ENCODE peak calls at places on chromosomes 11 and 22, in six cellular contexts. Y is neuronal stem cell, Z is trophoblast cell, G is mesendoderm, E is H1, X is H9. Q is an unnamed sample.

GRCh38 chr22:47564651-47565050 is 802.2 kb downstream of the TBC1D22A start:
- DNase-seq in E (no peak), G (no peak), Z (no peak), X (no peak), Y (no peak), Q (no peak)

GRCh38 chr11:61907282-61907681 is 10.1 kb downstream of the RAB3IL1 start:
- DNase-seq in Y (no peak), E (no peak), X (no peak), Z (no peak), G (no peak), Q (no peak)

GRCh38 chr11:124674168-124674517 is 439 bp downstream of the SPA17 start:
- DNase-seq in G (no peak), Z (no peak), X (no peak), E (no peak), Y (no peak), Q (no peak)

GRCh38 chr11:36243641-36244040 is 45.6 kb downstream of the COMMD9 start:
- DNase-seq in Z (no peak), G (peak; percentile 53), X (no peak), Y (no peak), E (no peak), Q (no peak)

GRCh38 chr11:65571940-65572339 is 398 bp upstream of the FAM89B start:
- DNase-seq in E (no peak), G (peak; percentile 91), Z (peak; percentile 70), X (peak; percentile 82), Y (no peak), Q (peak; percentile 73)

GRCh38 chr11:26137651-26138050 is 194.3 kb upstream of the ANO3 start:
- DNase-seq in Z (no peak), E (no peak), Y (no peak), X (no peak), G (no peak), Q (no peak)

GRCh38 chr11:76768091-76769047 is 14.8 kb upstream of the TSKU start:
- DNase-seq in G (peak; percentile 87), Y (no peak), Z (no peak), E (no peak), X (no peak), Q (peak; percentile 42)

GRCh38 chr11:7677071-7677470 is 3.8 kb upstream of the CYB5R2 start:
- DNase-seq in E (no peak), Y (no peak), Z (peak; percentile 80), X (no peak), G (peak; percentile 68), Q (peak; percentile 38)

GRCh38 chr11:115080923-115081322 is 402.6 kb downstream of the NXPE2 start:
- DNase-seq in Y (no peak), E (no peak), Z (no peak), G (no peak), X (no peak), Q (no peak)

GRCh38 chr11:25349537-25349936 is 852.7 kb downstream of the LUZP2 start:
- DNase-seq in E (no peak), Y (no peak), G (peak; percentile 28), X (no peak), Z (no peak), Q (no peak)

GRCh38 chr11:35514481-35514880 is 10.9 kb downstream of the PAMR1 start:
- DNase-seq in Y (no peak), X (no peak), G (no peak), Z (no peak), E (no peak), Q (no peak)

GRCh38 chr22:39176067-39176621 is 23.7 kb upstream of the CBX7 start:
- DNase-seq in E (peak; percentile 84), X (peak; percentile 88), G (peak; percentile 90), Z (peak; percentile 77), Y (peak; percentile 69), Q (peak; percentile 80)

GRCh38 chr11:65586676-65587075 is 8.9 kb downstream of the KCNK7 start:
- DNase-seq in X (peak; percentile 67), G (peak; percentile 68), Z (no peak), E (no peak), Y (peak; percentile 78), Q (peak; percentile 51)

GRCh38 chr11:116275634-116276033 is 497.2 kb downstream of the BUD13 start:
- DNase-seq in X (no peak), Y (no peak), Z (peak; percentile 1), E (no peak), G (peak; percentile 60), Q (peak; percentile 1)

GRCh38 chr11:92979176-92979575 is 9.7 kb downstream of the MTNR1B start:
- DNase-seq in G (no peak), X (no peak), E (no peak), Z (no peak), Y (no peak), Q (peak; percentile 15)

GRCh38 chr11:134689886-134690285 is 277.8 kb upstream of the B3GAT1 start:
- DNase-seq in Y (no peak), E (no peak), Z (no peak), X (no peak), G (no peak), Q (no peak)

GRCh38 chr22:36197601-36198146 is 3.9 kb downstream of the APOL4 start:
- DNase-seq in G (peak; percentile 52), X (no peak), Z (no peak), Y (peak; percentile 30), E (no peak), Q (peak; percentile 12)

GRCh38 chr22:16845881-16846280 is 20.7 kb upstream of the XKR3 start:
- DNase-seq in E (no peak), G (no peak), X (no peak), Y (no peak), Z (no peak), Q (no peak)

GRCh38 chr22:35970601-35971417 is 57.8 kb downstream of the RBFOX2 start:
- DNase-seq in G (no peak), Z (no peak), Y (no peak), X (no peak), E (no peak), Q (no peak)

GRCh38 chr11:71311176-71311925 is 59.0 kb upstream of the SHANK2 start:
- DNase-seq in Y (no peak), G (no peak), X (peak; percentile 10), Z (no peak), E (peak; percentile 30), Q (no peak)

GRCh38 chr11:133718238-133718637 is 127.1 kb downstream of the SPATA19 start:
- DNase-seq in E (no peak), X (no peak), Y (no peak), G (no peak), Z (peak; percentile 57), Q (no peak)

GRCh38 chr22:46619830-46620501 is at the start of gene GRAMD4:
- DNase-seq in E (no peak), G (peak; percentile 21), Y (no peak), Z (no peak), X (no peak), Q (no peak)

GRCh38 chr11:129546266-129546665 is 170.6 kb downstream of the BARX2 start:
- DNase-seq in Y (no peak), E (no peak), X (no peak), Z (no peak), G (no peak), Q (no peak)

GRCh38 chr22:19128946-19129727 is 2.0 kb upstream of the TSSK2 start:
- DNase-seq in X (no peak), Y (no peak), G (no peak), Z (no peak), E (no peak), Q (no peak)

GRCh38 chr22:27299181-27300085 is 502.1 kb downstream of the MN1 start:
- DNase-seq in X (no peak), G (peak; percentile 12), Z (no peak), E (no peak), Y (no peak), Q (no peak)

DNA sequence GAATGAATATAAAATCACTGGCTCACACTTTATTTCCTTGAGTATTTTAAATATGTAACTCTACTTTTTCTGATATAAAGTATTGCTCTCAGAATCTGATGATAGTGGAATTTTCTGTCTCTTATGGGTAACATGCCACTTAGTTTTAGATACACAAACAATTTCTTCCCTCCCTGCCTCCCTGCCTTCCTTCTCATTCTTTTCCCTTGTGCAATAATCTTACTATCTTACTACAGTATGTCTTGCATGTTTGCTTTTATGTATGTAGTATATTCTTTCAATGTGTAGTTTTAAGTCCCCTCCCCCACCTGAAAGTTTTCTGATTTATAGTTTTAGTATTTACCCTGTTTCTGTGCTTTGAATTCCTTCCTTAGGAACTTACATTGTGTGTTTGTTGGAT is 48.4 kb downstream of the INSC start:
- DNase-seq in E (no peak), Y (no peak), X (no peak), G (no peak), Z (peak; percentile 33), Q (no peak)
- H3K4ac ChIP-seq in E (no peak overlapping the region), Y (no peak overlapping the region), X (no peak overlapping the region), G (no peak overlapping the region), Z (no peak overlapping the region), Q (no peak overlapping the region)

DNA sequence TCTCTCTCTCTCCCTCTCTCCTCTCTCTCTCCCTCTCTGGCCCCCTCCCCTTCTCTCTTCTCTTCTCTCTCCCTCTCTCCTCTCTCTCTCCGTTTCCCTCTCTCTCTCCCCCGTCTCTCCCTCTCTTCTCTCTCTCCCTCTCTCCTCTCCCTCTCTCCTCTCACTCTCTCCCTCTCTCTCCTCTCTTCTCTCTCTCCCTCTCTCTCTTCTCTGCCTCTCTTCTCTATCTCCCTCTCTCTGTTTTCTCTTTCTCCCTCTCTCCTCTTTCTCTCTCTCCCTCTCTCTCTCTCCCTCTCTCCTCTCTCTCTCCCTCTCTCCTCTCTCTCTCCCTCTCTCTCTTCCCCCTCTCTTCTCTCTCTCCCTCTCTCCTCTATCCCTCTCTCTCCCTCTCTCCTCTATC is 98.3 kb upstream of the FGF3 start:
- DNase-seq in Y (no peak), G (no peak), Z (no peak), X (no peak), E (no peak), Q (no peak)
- H3K4ac ChIP-seq in Y (no peak overlapping the region), G (no peak overlapping the region), Z (no peak overlapping the region), X (no peak overlapping the region), E (no peak overlapping the region), Q (no peak overlapping the region)

GRCh38 chr22:30609260-30610185 is 2.5 kb downstream of the TCN2 start:
- DNase-seq in Y (no peak), G (peak; percentile 86), X (no peak), E (no peak), Z (peak; percentile 66), Q (peak; percentile 94)
- H3K4ac ChIP-seq in Y (no peak overlapping the region), G (peak overlapping the region; percentile 5), X (no peak overlapping the region), E (no peak overlapping the region), Z (no peak overlapping the region), Q (peak overlapping the region; percentile 64)

DNA sequence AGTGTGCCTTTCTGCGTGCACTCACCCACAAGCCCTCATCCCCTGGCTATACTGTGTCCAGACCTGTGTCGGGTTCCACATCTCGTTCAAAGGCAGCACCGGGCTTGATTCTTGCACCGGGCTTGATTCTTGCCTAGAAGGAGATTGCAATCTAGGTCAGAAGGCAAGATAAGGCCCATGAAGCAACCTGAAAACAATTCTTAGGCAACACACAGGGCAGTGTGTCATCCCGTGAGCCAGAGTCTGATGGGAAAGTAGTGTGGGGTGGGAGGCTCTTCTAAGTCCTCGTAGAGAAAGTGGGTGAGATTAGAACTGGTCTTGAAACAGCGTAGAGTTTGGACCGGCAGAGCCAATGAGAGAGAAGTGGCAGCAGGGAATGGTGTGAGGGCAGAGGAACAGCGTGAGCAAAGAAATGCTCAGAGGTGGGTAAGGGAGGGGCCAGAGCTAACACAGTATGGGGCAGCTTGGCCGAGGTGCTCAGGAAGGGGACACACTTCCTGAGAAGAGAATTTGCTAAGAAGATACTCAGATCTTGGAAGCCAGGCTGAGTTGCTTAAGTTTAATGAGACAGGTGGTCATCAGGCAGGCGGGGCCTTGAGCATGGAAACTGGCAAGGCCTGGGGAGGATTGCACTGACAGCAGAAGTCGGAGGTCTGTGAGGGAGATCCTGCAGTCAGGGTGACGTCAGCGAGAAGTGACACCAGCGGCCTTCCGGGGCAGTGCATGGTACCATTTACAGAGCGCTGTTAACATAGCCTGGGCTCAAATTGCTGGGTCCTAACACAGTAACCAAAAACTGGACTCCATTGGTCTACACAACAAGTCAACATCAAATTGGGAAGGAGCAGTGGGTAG is 40.7 kb upstream of the DKK3 start:
- DNase-seq in Z (peak; percentile 97), G (no peak), E (no peak), X (no peak), Y (no peak), Q (peak; percentile 51)
- H3K4ac ChIP-seq in Z (no peak overlapping the region), G (no peak overlapping the region), E (no peak overlapping the region), X (no peak overlapping the region), Y (no peak overlapping the region), Q (peak overlapping the region; percentile 43)

Q was measured in mesenchymal stem cell.